ENCODE peak calls at places on chromosomes 13 and 19, in four cellular contexts. C, N, J and R are unnamed samples.

GRCh38 chr19:38277549-38277948 is 13.2 kb downstream of the SPINT2 start:
- DNase-seq in N (no peak), J (no peak), C (no peak), R (no peak)

GRCh38 chr13:30331331-30331771 is 24.0 kb upstream of the KATNAL1 start:
- DNase-seq in N (no peak), J (no peak), C (no peak), R (no peak)

GRCh38 chr19:351976-352625 is 7.5 kb upstream of the MIER2 start:
- DNase-seq in N (no peak), C (no peak), J (no peak), R (no peak)

GRCh38 chr19:10070730-10071446 is 15.2 kb upstream of the SHFL start:
- DNase-seq in N (peak), C (no peak), J (no peak), R (no peak)

GRCh38 chr19:32012206-32012605 is 333.2 kb upstream of the ZNF507 start:
- DNase-seq in J (no peak), C (no peak), N (no peak), R (no peak)

GRCh38 chr13:64305246-64305645 is 2889.6 kb upstream of the PCDH20 start:
- DNase-seq in N (no peak), J (no peak), C (no peak), R (no peak)

GRCh38 chr19:56091751-56092546 is 29.1 kb downstream of the ZNF787 start:
- DNase-seq in C (no peak), J (no peak), N (no peak), R (no peak)

GRCh38 chr13:37381502-37381901 is 217.1 kb downstream of the POSTN start:
- DNase-seq in N (no peak), C (no peak), J (no peak), R (no peak)

GRCh38 chr13:75636339-75637095 is 387 bp downstream of the LMO7 start:
- DNase-seq in N (peak), J (peak), C (no peak), R (peak)

GRCh38 chr13:97359181-97360057 is 74.5 kb upstream of the RAP2A start:
- DNase-seq in J (peak), N (peak), C (peak), R (peak)

GRCh38 chr13:33340631-33341030 is 55.1 kb upstream of the STARD13 start:
- DNase-seq in C (no peak), J (no peak), N (no peak), R (no peak)

GRCh38 chr13:100235311-100235901 is 146.5 kb downstream of the PCCA start:
- DNase-seq in C (peak), N (peak), J (no peak), R (no peak)

GRCh38 chr19:51698296-51698695 is 5.2 kb downstream of the SPACA6 start:
- DNase-seq in J (no peak), C (no peak), N (no peak), R (no peak)

GRCh38 chr13:86569974-86570373 is 770.8 kb upstream of the SLITRK6 start:
- DNase-seq in N (no peak), C (no peak), J (no peak), R (no peak)